ENCODE peak calls at places on chromosomes 13 and 19, in eight cellular contexts. One of them, this sample, is unnamed.

GRCh38 chr13:98476538-98476966 is 100.4 kb downstream of the STK24 start:
- DNase-seq in fibroblast of lung: peak; percentile 77
- DNase-seq in hepatocyte: no peak
- DNase-seq in PC-9: peak; percentile 95
- DNase-seq in HCT116: peak; percentile 64
- DNase-seq in DND-41: peak; percentile 90
- DNase-seq in mammary epithelial cell: peak; percentile 90
- DNase-seq in neural progenitor cell: no peak
- DNase-seq in this sample: peak; percentile 68

GRCh38 chr19:7199613-7200533 is 94.3 kb downstream of the INSR start:
- DNase-seq in DND-41: no peak
- DNase-seq in HCT116: peak; percentile 50
- DNase-seq in mammary epithelial cell: no peak
- DNase-seq in PC-9: no peak
- DNase-seq in hepatocyte: peak; percentile 80
- DNase-seq in neural progenitor cell: no peak
- DNase-seq in fibroblast of lung: no peak
- DNase-seq in this sample: peak; percentile 60

GRCh38 chr19:16849168-16849567 is 20.0 kb downstream of the SIN3B start:
- DNase-seq in PC-9: peak; percentile 85
- DNase-seq in HCT116: no peak
- DNase-seq in DND-41: no peak
- DNase-seq in neural progenitor cell: no peak
- DNase-seq in hepatocyte: no peak
- DNase-seq in fibroblast of lung: peak; percentile 80
- DNase-seq in mammary epithelial cell: no peak
- DNase-seq in this sample: no peak

GRCh38 chr19:35714601-35715354 is 3.0 kb upstream of the KMT2B start:
- DNase-seq in mammary epithelial cell: no peak
- DNase-seq in fibroblast of lung: no peak
- DNase-seq in PC-9: no peak
- DNase-seq in hepatocyte: no peak
- DNase-seq in neural progenitor cell: peak; percentile 42
- DNase-seq in HCT116: no peak
- DNase-seq in DND-41: no peak
- DNase-seq in this sample: no peak

GRCh38 chr19:47691782-47692181 is 21.4 kb upstream of the EHD2 start:
- DNase-seq in neural progenitor cell: no peak
- DNase-seq in mammary epithelial cell: no peak
- DNase-seq in hepatocyte: no peak
- DNase-seq in fibroblast of lung: no peak
- DNase-seq in DND-41: no peak
- DNase-seq in HCT116: no peak
- DNase-seq in PC-9: no peak
- DNase-seq in this sample: no peak

GRCh38 chr13:20814224-20814910 is 40.6 kb upstream of the EEF1AKMT1 start:
- DNase-seq in HCT116: no peak
- DNase-seq in DND-41: no peak
- DNase-seq in PC-9: peak; percentile 54
- DNase-seq in neural progenitor cell: no peak
- DNase-seq in fibroblast of lung: peak; percentile 96
- DNase-seq in mammary epithelial cell: peak; percentile 41
- DNase-seq in hepatocyte: peak; percentile 60
- DNase-seq in this sample: peak; percentile 48

GRCh38 chr19:1612114-1613086 is 7.1 kb upstream of the UQCR11 start:
- DNase-seq in hepatocyte: no peak
- DNase-seq in PC-9: no peak
- DNase-seq in mammary epithelial cell: no peak
- DNase-seq in DND-41: no peak
- DNase-seq in fibroblast of lung: no peak
- DNase-seq in neural progenitor cell: no peak
- DNase-seq in HCT116: no peak
- DNase-seq in this sample: no peak

GRCh38 chr13:75787249-75787940 is 151.3 kb downstream of the LMO7 start:
- DNase-seq in mammary epithelial cell: peak; percentile 50
- DNase-seq in neural progenitor cell: no peak
- DNase-seq in HCT116: no peak
- DNase-seq in hepatocyte: no peak
- DNase-seq in fibroblast of lung: no peak
- DNase-seq in PC-9: no peak
- DNase-seq in DND-41: no peak
- DNase-seq in this sample: peak; percentile 31

GRCh38 chr19:30326076-30326710 is 46.0 kb upstream of the ZNF536 start:
- DNase-seq in HCT116: no peak
- DNase-seq in DND-41: no peak
- DNase-seq in mammary epithelial cell: no peak
- DNase-seq in hepatocyte: no peak
- DNase-seq in fibroblast of lung: no peak
- DNase-seq in PC-9: no peak
- DNase-seq in neural progenitor cell: no peak
- DNase-seq in this sample: no peak

GRCh38 chr19:17450264-17451075 is 2.0 kb upstream of the TMEM221 start:
- DNase-seq in fibroblast of lung: no peak
- DNase-seq in DND-41: peak; percentile 25
- DNase-seq in PC-9: peak; percentile 94
- DNase-seq in neural progenitor cell: no peak
- DNase-seq in HCT116: peak; percentile 88
- DNase-seq in mammary epithelial cell: peak; percentile 98
- DNase-seq in hepatocyte: peak; percentile 55
- DNase-seq in this sample: no peak

GRCh38 chr19:18670313-18670712 is 13.2 kb upstream of the CRTC1 start:
- DNase-seq in DND-41: no peak
- DNase-seq in HCT116: no peak
- DNase-seq in PC-9: peak; percentile 8
- DNase-seq in neural progenitor cell: no peak
- DNase-seq in mammary epithelial cell: no peak
- DNase-seq in hepatocyte: no peak
- DNase-seq in fibroblast of lung: no peak
- DNase-seq in this sample: no peak

GRCh38 chr19:30605333-30605732 is 233.1 kb downstream of the ZNF536 start:
- DNase-seq in hepatocyte: no peak
- DNase-seq in HCT116: no peak
- DNase-seq in DND-41: no peak
- DNase-seq in fibroblast of lung: no peak
- DNase-seq in PC-9: no peak
- DNase-seq in mammary epithelial cell: no peak
- DNase-seq in neural progenitor cell: no peak
- DNase-seq in this sample: no peak

GRCh38 chr19:17757125-17757524 is 5.8 kb downstream of the FCHO1 start:
- DNase-seq in neural progenitor cell: no peak
- DNase-seq in hepatocyte: peak; percentile 51
- DNase-seq in PC-9: no peak
- DNase-seq in mammary epithelial cell: peak; percentile 59
- DNase-seq in fibroblast of lung: peak; percentile 38
- DNase-seq in HCT116: no peak
- DNase-seq in DND-41: no peak
- DNase-seq in this sample: peak; percentile 65

GRCh38 chr19:13880059-13880672 is 3.2 kb downstream of the NANOS3 start:
- DNase-seq in hepatocyte: peak; percentile 98
- DNase-seq in HCT116: peak; percentile 91
- DNase-seq in mammary epithelial cell: peak; percentile 94
- DNase-seq in neural progenitor cell: peak; percentile 97
- DNase-seq in PC-9: peak; percentile 91
- DNase-seq in fibroblast of lung: peak; percentile 93
- DNase-seq in DND-41: peak; percentile 97
- DNase-seq in this sample: peak; percentile 97

GRCh38 chr19:40685563-40685962 is 4.9 kb downstream of the NUMBL start:
- DNase-seq in hepatocyte: no peak
- DNase-seq in HCT116: no peak
- DNase-seq in neural progenitor cell: no peak
- DNase-seq in DND-41: no peak
- DNase-seq in PC-9: no peak
- DNase-seq in fibroblast of lung: no peak
- DNase-seq in mammary epithelial cell: no peak
- DNase-seq in this sample: no peak

GRCh38 chr19:55385749-55386514 is at the start of gene RPL28:
- DNase-seq in hepatocyte: peak; percentile 98
- DNase-seq in DND-41: peak; percentile 99
- DNase-seq in mammary epithelial cell: peak; percentile 96
- DNase-seq in HCT116: peak; percentile 97
- DNase-seq in fibroblast of lung: peak; percentile 98
- DNase-seq in neural progenitor cell: peak; percentile 99
- DNase-seq in PC-9: peak; percentile 98
- DNase-seq in this sample: peak; percentile 99

GRCh38 chr13:41568143-41568989 is 111.0 kb downstream of the RGCC start:
- DNase-seq in neural progenitor cell: no peak
- DNase-seq in PC-9: no peak
- DNase-seq in fibroblast of lung: no peak
- DNase-seq in mammary epithelial cell: no peak
- DNase-seq in HCT116: no peak
- DNase-seq in hepatocyte: no peak
- DNase-seq in DND-41: no peak
- DNase-seq in this sample: no peak

GRCh38 chr13:110307697-110308376 is 753 bp downstream of the COL4A2 start:
- DNase-seq in fibroblast of lung: peak; percentile 59
- DNase-seq in mammary epithelial cell: peak; percentile 62
- DNase-seq in DND-41: no peak
- DNase-seq in neural progenitor cell: peak; percentile 59
- DNase-seq in hepatocyte: peak; percentile 40
- DNase-seq in HCT116: no peak
- DNase-seq in PC-9: no peak
- DNase-seq in this sample: no peak

DNA sequence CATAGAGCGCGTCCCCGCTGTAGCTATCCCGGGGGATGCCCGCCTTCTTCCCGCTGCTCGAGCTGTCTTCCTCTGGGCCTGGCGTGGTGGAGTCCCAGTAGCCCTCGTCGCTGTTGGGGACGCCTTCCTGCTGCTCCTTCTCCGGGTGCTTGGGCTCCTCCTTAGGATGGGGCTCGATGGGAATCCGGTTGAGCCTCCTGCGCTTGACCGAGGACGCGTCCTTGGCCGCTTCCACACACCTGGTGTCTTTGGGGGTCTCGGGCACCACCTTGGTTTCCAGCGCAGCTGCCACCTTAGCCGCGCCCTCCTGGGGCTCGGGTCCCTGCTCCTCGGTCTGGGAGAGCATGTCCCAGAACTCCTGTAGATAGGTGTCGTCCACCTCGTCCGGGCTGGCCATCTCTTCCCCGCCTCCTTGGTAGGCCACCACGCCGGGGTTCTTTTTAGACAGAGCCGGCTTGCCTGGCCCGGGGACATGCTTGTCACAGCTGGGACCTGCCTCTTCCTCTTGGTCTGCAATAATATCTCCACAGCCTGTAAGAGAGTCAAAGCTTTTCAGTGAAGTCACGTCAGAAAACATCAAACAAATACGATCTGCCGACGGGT is 2.0 kb downstream of the AMER2 start:
- DNase-seq in fibroblast of lung: no peak
- DNase-seq in hepatocyte: no peak
- DNase-seq in neural progenitor cell: no peak
- DNase-seq in mammary epithelial cell: no peak
- DNase-seq in HCT116: no peak
- DNase-seq in PC-9: no peak
- DNase-seq in DND-41: no peak
- DNase-seq in this sample: peak; percentile 70
- TF ChIP-seq EZH2 in fibroblast of lung: no peak
- TF ChIP-seq EZH2 in hepatocyte: no peak
- TF ChIP-seq EZH2 in neural progenitor cell: no peak
- TF ChIP-seq EZH2 in mammary epithelial cell: peak; percentile 33
- TF ChIP-seq EZH2 in HCT116: no peak
- TF ChIP-seq EZH2 in PC-9: no peak
- TF ChIP-seq EZH2 in DND-41: no peak
- TF ChIP-seq EZH2 in this sample: no peak

DNA sequence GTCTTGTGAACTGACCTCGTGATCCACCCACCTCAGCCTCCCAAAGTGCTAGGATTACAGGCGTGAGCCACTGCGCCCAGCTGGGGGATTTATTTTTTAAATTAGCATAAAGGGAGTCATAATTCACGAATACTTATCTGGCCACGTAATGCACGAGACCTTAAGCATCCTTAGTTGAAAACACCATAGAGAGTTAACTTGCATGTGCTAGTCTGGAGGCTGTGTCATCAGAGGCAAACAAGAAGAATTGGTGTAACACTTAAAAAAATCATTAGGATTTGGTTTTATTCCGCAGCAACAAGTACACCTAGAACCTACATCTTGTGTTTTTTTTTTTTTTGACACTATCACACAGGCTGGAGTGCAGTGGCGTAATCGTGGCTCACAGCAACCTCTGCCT is 19.1 kb downstream of the KLF5 start:
- DNase-seq in mammary epithelial cell: no peak
- DNase-seq in HCT116: no peak
- DNase-seq in hepatocyte: no peak
- DNase-seq in DND-41: no peak
- DNase-seq in neural progenitor cell: no peak
- DNase-seq in PC-9: no peak
- DNase-seq in fibroblast of lung: no peak
- DNase-seq in this sample: no peak
- H3K9me3 ChIP-seq in mammary epithelial cell: no peaks in the 10 kb centered on the region
- H3K9me3 ChIP-seq in HCT116: no peaks in the 10 kb centered on the region
- H3K9me3 ChIP-seq in hepatocyte: no peaks in the 10 kb centered on the region
- H3K9me3 ChIP-seq in DND-41: no peaks in the 10 kb centered on the region
- H3K9me3 ChIP-seq in neural progenitor cell: no peaks in the 10 kb centered on the region
- H3K9me3 ChIP-seq in PC-9: no peaks in the 10 kb centered on the region
- H3K9me3 ChIP-seq in fibroblast of lung: no peaks in the 10 kb centered on the region
- H3K9me3 ChIP-seq in this sample: no peaks in the 10 kb centered on the region

GRCh38 chr13:42575938-42576337 is 2.0 kb downstream of the TNFSF11 start:
- DNase-seq in PC-9: no peak
- DNase-seq in mammary epithelial cell: no peak
- DNase-seq in DND-41: no peak
- DNase-seq in hepatocyte: no peak
- DNase-seq in HCT116: no peak
- DNase-seq in fibroblast of lung: no peak
- DNase-seq in neural progenitor cell: no peak
- DNase-seq in this sample: no peak

GRCh38 chr13:42577538-42577937 is 3.6 kb downstream of the TNFSF11 start:
- DNase-seq in neural progenitor cell: no peak
- DNase-seq in fibroblast of lung: no peak
- DNase-seq in hepatocyte: no peak
- DNase-seq in PC-9: no peak
- DNase-seq in DND-41: no peak
- DNase-seq in mammary epithelial cell: no peak
- DNase-seq in HCT116: no peak
- DNase-seq in this sample: no peak

GRCh38 chr13:42571895-42572294 is 2.1 kb upstream of the TNFSF11 start:
- DNase-seq in hepatocyte: no peak
- DNase-seq in mammary epithelial cell: no peak
- DNase-seq in neural progenitor cell: no peak
- DNase-seq in HCT116: no peak
- DNase-seq in fibroblast of lung: no peak
- DNase-seq in DND-41: no peak
- DNase-seq in PC-9: no peak
- DNase-seq in this sample: no peak

GRCh38 chr13:42574435-42575311 is 721 bp downstream of the TNFSF11 start:
- DNase-seq in fibroblast of lung: no peak
- DNase-seq in PC-9: no peak
- DNase-seq in HCT116: no peak
- DNase-seq in hepatocyte: peak; percentile 26
- DNase-seq in mammary epithelial cell: no peak
- DNase-seq in neural progenitor cell: peak; percentile 18
- DNase-seq in DND-41: no peak
- DNase-seq in this sample: no peak

GRCh38 chr13:42574011-42574410 is at the start of gene TNFSF11:
- DNase-seq in HCT116: no peak
- DNase-seq in neural progenitor cell: peak; percentile 59
- DNase-seq in fibroblast of lung: no peak
- DNase-seq in PC-9: no peak
- DNase-seq in DND-41: no peak
- DNase-seq in mammary epithelial cell: no peak
- DNase-seq in hepatocyte: peak; percentile 22
- DNase-seq in this sample: no peak
- TF ChIP-seq EZH2 in HCT116: no peak
- TF ChIP-seq EZH2 in neural progenitor cell: no peak
- TF ChIP-seq EZH2 in fibroblast of lung: no peak
- TF ChIP-seq EZH2 in PC-9: no peak
- TF ChIP-seq EZH2 in DND-41: no peak
- TF ChIP-seq EZH2 in mammary epithelial cell: no peak
- TF ChIP-seq EZH2 in hepatocyte: no peak
- TF ChIP-seq EZH2 in this sample: no peak

GRCh38 chr19:51889934-51890333 is 2.2 kb upstream of the ZNF577 start:
- DNase-seq in HCT116: no peak
- DNase-seq in neural progenitor cell: no peak
- DNase-seq in DND-41: no peak
- DNase-seq in hepatocyte: no peak
- DNase-seq in PC-9: no peak
- DNase-seq in fibroblast of lung: no peak
- DNase-seq in mammary epithelial cell: no peak
- DNase-seq in this sample: no peak
- H3K9me3 ChIP-seq in HCT116: peaks cover 52% of the 10 kb centered on the region
- H3K9me3 ChIP-seq in neural progenitor cell: peaks cover 57% of the 10 kb centered on the region
- H3K9me3 ChIP-seq in DND-41: peaks cover 71% of the 10 kb centered on the region
- H3K9me3 ChIP-seq in hepatocyte: peaks cover 64% of the 10 kb centered on the region
- H3K9me3 ChIP-seq in PC-9: peaks cover 74% of the 10 kb centered on the region
- H3K9me3 ChIP-seq in fibroblast of lung: peaks cover 5% of the 10 kb centered on the region
- H3K9me3 ChIP-seq in mammary epithelial cell: peaks cover 57% of the 10 kb centered on the region
- H3K9me3 ChIP-seq in this sample: peaks cover 72% of the 10 kb centered on the region